ENCODE peak calls at places on chromosomes 3 and 15, in six cellular contexts. B is heart left ventricle, K is testis, J is WTC11, U is AG10803, T is BJ. X is an unnamed sample.

GRCh38 chr3:48684480-48685143 is 1.1 kb downstream of the NCKIPSD start:
- DNase-seq in B (peak), K (peak), J (no peak), U (no peak), T (no peak), X (no peak)

GRCh38 chr3:85081191-85081895 is 122.6 kb downstream of the CADM2 start:
- DNase-seq in B (no peak), K (no peak), J (no peak), U (no peak), T (no peak), X (no peak)

GRCh38 chr3:119841808-119842471 is 60.0 kb downstream of the NR1I2 start:
- DNase-seq in B (no peak), K (no peak), J (no peak), U (no peak), T (peak), X (no peak)

GRCh38 chr15:36896949-36897348 is 203.4 kb downstream of the MEIS2 start:
- DNase-seq in B (no peak), K (no peak), J (no peak), U (no peak), T (no peak), X (no peak)

GRCh38 chr15:85091990-85092389 is 110.3 kb downstream of the PDE8A start:
- DNase-seq in B (no peak), K (no peak), J (no peak), U (no peak), T (no peak), X (no peak)

GRCh38 chr3:117144832-117145231 is 435.3 kb downstream of the TUSC7 start:
- DNase-seq in B (no peak), K (no peak), J (no peak), U (peak), T (no peak), X (no peak)

GRCh38 chr15:74227968-74228722 is 8.0 kb upstream of the CCDC33 start:
- DNase-seq in B (no peak), K (no peak), J (no peak), U (no peak), T (no peak), X (no peak)

GRCh38 chr15:33048255-33048654 is 146.3 kb downstream of the FMN1 start:
- DNase-seq in B (no peak), K (no peak), J (no peak), U (no peak), T (no peak), X (no peak)

GRCh38 chr3:39147711-39148115 is 5.7 kb downstream of the CSRNP1 start:
- DNase-seq in B (peak), K (no peak), J (no peak), U (peak), T (no peak), X (no peak)

GRCh38 chr3:31009881-31010280 is 115.4 kb upstream of the GADL1 start:
- DNase-seq in B (no peak), K (no peak), J (no peak), U (no peak), T (no peak), X (no peak)

GRCh38 chr3:23272820-23273219 is 69.7 kb downstream of the UBE2E2 start:
- DNase-seq in B (no peak), K (no peak), J (no peak), U (no peak), T (no peak), X (no peak)

GRCh38 chr3:94226058-94226457 is 163.2 kb downstream of the NSUN3 start:
- DNase-seq in B (no peak), K (no peak), J (no peak), U (peak), T (no peak), X (no peak)

GRCh38 chr15:34330279-34330678 is 7.3 kb downstream of the SLC12A6 start:
- DNase-seq in B (no peak), K (no peak), J (no peak), U (no peak), T (no peak), X (no peak)

GRCh38 chr3:73080201-73080966 is 18.9 kb downstream of the EBLN2 start:
- DNase-seq in B (no peak), K (no peak), J (no peak), U (no peak), T (no peak), X (no peak)

GRCh38 chr15:86916671-86917450 is 837.2 kb downstream of the AGBL1 start:
- DNase-seq in B (peak), K (peak), J (no peak), U (no peak), T (no peak), X (no peak)

GRCh38 chr3:8848696-8849131 is 79.3 kb upstream of the OXTR start:
- DNase-seq in B (no peak), K (no peak), J (no peak), U (peak), T (no peak), X (no peak)

GRCh38 chr15:57792729-57793449 is 86.4 kb downstream of the POLR2M start:
- DNase-seq in B (no peak), K (no peak), J (no peak), U (no peak), T (no peak), X (no peak)

GRCh38 chr15:62392411-62392810 is 227.3 kb upstream of the C2CD4B start:
- DNase-seq in B (peak), K (peak), J (peak), U (peak), T (no peak), X (no peak)

GRCh38 chr3:48199117-48199516 is 10.9 kb upstream of the CDC25A start:
- DNase-seq in B (no peak), K (no peak), J (no peak), U (no peak), T (no peak), X (no peak)

GRCh38 chr3:42071720-42072582 is 19.2 kb upstream of the TRAK1 start:
- DNase-seq in B (peak), K (peak), J (no peak), U (peak), T (peak), X (no peak)

GRCh38 chr3:33144433-33144832 is 30.6 kb downstream of the CRTAP start:
- DNase-seq in B (no peak), K (peak), J (peak), U (no peak), T (no peak), X (no peak)

GRCh38 chr15:51884517-51885236 is 55.2 kb downstream of the TMOD3 start:
- DNase-seq in B (no peak), K (no peak), J (no peak), U (peak), T (no peak), X (no peak)

GRCh38 chr3:184778426-184779332 is 33.3 kb upstream of the VPS8 start:
- DNase-seq in B (no peak), K (no peak), J (no peak), U (no peak), T (no peak), X (no peak)

GRCh38 chr15:63638828-63639227 is 41.6 kb downstream of the FBXL22 start:
- DNase-seq in B (no peak), K (no peak), J (no peak), U (no peak), T (no peak), X (no peak)

GRCh38 chr3:143988306-143988705 is 16.7 kb downstream of the DIPK2A start:
- DNase-seq in B (no peak), K (no peak), J (no peak), U (no peak), T (no peak), X (no peak)

GRCh38 chr3:194268659-194269487 is 82.3 kb downstream of the CPN2 start:
- DNase-seq in B (no peak), K (no peak), J (peak), U (no peak), T (no peak), X (no peak)

GRCh38 chr3:10473581-10474438 is 31.6 kb downstream of the ATP2B2 start:
- DNase-seq in B (no peak), K (no peak), J (no peak), U (no peak), T (no peak), X (no peak)

GRCh38 chr3:13879102-13879945 is 547 bp downstream of the WNT7A start:
- DNase-seq in B (no peak), K (no peak), J (peak), U (no peak), T (no peak), X (no peak)

GRCh38 chr15:94168250-94168649 is 63.1 kb upstream of the MCTP2 start:
- DNase-seq in B (no peak), K (peak), J (peak), U (no peak), T (no peak), X (no peak)

GRCh38 chr3:24156466-24156865 is 211.4 kb downstream of the NR1D2 start:
- DNase-seq in B (no peak), K (no peak), J (no peak), U (peak), T (peak), X (no peak)

GRCh38 chr15:40776537-40777141 is 6.9 kb downstream of the C15orf62 start:
- DNase-seq in B (no peak), K (no peak), J (no peak), U (peak), T (no peak), X (no peak)

GRCh38 chr15:80404719-80405553 is 754 bp downstream of the ARNT2 start:
- DNase-seq in B (peak), K (peak), J (peak), U (no peak), T (no peak), X (no peak)

GRCh38 chr15:92343869-92344643 is 49.6 kb upstream of the ST8SIA2 start:
- DNase-seq in B (peak), K (no peak), J (peak), U (no peak), T (no peak), X (no peak)

GRCh38 chr15:40918799-40919392 is 10.2 kb upstream of the DLL4 start:
- DNase-seq in B (no peak), K (no peak), J (no peak), U (no peak), T (no peak), X (no peak)

GRCh38 chr15:63156708-63157065 is 590 bp downstream of the RPS27L start:
- DNase-seq in B (peak), K (peak), J (no peak), U (peak), T (no peak), X (no peak)

GRCh38 chr3:102443021-102443420 is 8.2 kb downstream of the ZPLD1 start:
- DNase-seq in B (no peak), K (no peak), J (no peak), U (no peak), T (no peak), X (no peak)

DNA sequence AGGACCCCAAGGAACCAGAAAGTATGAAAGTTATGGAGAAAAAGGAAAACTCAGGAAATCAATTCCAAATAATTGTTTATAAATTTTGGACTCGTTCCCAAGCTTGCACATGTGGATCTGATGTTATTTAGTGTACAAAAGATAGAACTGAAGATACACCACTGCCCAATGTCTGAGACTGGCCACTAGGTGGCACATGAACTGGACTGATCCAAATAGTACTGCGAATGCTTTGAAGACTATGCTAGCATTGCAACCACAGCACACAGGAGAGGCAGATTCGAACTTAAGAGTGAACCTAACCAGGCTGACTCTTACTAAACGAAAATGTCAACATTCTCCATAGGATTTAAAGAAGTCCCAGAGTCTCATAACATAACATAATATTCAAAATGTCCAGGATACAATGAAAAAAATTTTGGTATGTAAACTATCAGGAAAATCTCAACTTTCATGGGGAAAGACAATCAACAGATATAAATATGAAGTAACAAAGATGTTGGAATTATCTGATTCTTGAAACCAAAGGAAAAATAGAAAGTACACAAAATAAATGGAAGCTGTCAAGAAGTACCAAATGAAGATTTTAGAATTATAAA is 596.7 kb downstream of the FGF12 start:
- DNase-seq in B (peak), K (peak), J (peak), U (peak), T (no peak), X (no peak)
- TF ChIP-seq CTCF in B (peak), K (peak), J (peak), U (peak), T (peak), X (peak)

GRCh38 chr15:26864664-26865191 is 2.1 kb upstream of the GABRA5 start:
- DNase-seq in B (no peak), K (peak), J (peak), U (peak), T (no peak), X (no peak)
- TF ChIP-seq CTCF in B (peak), K (peak), J (peak), U (peak), T (peak), X (peak)

GRCh38 chr15:56286213-56286612 is 42.5 kb upstream of the RFX7 start:
- DNase-seq in B (no peak), K (no peak), J (peak), U (no peak), T (no peak), X (no peak)
- TF ChIP-seq CTCF in B (no peak), K (no peak), J (no peak), U (peak), T (peak), X (peak)

DNA sequence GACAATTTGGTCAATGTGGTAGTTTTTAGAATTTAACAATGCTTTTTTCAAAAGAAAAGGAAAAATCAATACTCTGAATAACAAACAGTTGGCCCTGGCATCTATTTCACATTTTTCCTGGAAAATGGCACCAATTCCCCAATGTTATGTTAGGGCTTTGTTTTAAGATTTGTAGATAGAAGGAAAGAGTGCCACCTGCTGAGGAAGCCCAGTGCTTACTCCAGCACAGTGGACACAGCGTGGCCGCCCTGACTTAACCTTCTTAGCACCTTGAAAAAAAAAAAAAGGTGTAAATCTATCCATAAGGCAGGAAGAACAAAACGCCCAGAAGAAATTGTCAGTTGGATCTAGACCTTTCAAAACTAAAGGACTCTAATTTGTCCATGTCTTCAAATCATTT is 110.7 kb upstream of the CNTN4 start:
- DNase-seq in B (no peak), K (peak), J (no peak), U (no peak), T (no peak), X (no peak)
- TF ChIP-seq CTCF in B (no peak), K (no peak), J (no peak), U (no peak), T (no peak), X (peak)

GRCh38 chr3:192772495-192772894 is 45.2 kb upstream of the FGF12 start:
- DNase-seq in B (peak), K (peak), J (peak), U (peak), T (no peak), X (no peak)
- TF ChIP-seq CTCF in B (peak), K (no peak), J (peak), U (peak), T (peak), X (peak)

GRCh38 chr3:174862101-174862500 is 3.0 kb downstream of the NAALADL2 start:
- DNase-seq in B (no peak), K (peak), J (peak), U (no peak), T (no peak), X (no peak)
- TF ChIP-seq CTCF in B (no peak), K (no peak), J (no peak), U (no peak), T (no peak), X (no peak)

GRCh38 chr3:127428344-127429001 is 140.6 kb upstream of the PRR20G start:
- DNase-seq in B (no peak), K (peak), J (no peak), U (peak), T (no peak), X (peak)
- TF ChIP-seq CTCF in B (no peak), K (no peak), J (no peak), U (peak), T (no peak), X (peak)

GRCh38 chr3:139537325-139537724 is 2.2 kb downstream of the RBP1 start:
- DNase-seq in B (no peak), K (no peak), J (no peak), U (peak), T (no peak), X (no peak)

GRCh38 chr3:139541156-139541897 is 1.8 kb upstream of the RBP1 start:
- DNase-seq in B (no peak), K (no peak), J (no peak), U (no peak), T (no peak), X (no peak)

GRCh38 chr3:139540686-139541085 is 1.1 kb upstream of the RBP1 start:
- DNase-seq in B (no peak), K (no peak), J (no peak), U (no peak), T (no peak), X (no peak)

GRCh38 chr3:139537795-139538538 is 1.6 kb downstream of the RBP1 start:
- DNase-seq in B (no peak), K (no peak), J (no peak), U (no peak), T (no peak), X (no peak)

DNA sequence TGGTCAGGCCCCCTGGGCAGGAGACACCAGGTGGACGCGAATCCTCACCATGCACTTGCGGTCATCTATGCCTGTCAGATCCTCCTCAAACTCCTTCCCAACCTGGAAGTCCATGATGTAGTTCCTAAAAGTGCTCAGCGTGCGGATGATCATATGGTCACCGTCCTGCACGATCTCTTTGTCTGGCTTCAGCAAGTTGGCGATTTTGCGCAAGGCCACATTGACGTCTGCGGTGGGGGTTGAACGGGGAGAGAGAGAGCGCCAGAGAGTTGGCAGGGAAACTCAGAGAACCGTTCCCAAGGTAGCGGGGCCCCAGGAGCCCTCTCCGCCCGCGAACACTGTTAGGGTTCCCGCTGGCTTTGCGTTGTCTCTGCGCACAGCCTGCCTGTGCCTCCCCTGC is 809 bp downstream of the RBP1 start:
- DNase-seq in B (peak), K (peak), J (peak), U (peak), T (no peak), X (no peak)
- TF ChIP-seq CTCF in B (no peak), K (no peak), J (no peak), U (no peak), T (no peak), X (no peak)

GRCh38 chr3:133821767-133822638 is 16.4 kb downstream of the SRPRB start:
- DNase-seq in B (peak), K (peak), J (peak), U (peak), T (no peak), X (no peak)
- TF ChIP-seq CTCF in B (no peak), K (no peak), J (peak), U (no peak), T (peak), X (peak)

X was measured in type B pancreatic cell.